ENCODE peak calls at places on chromosomes 16 and 17, in ten cellular contexts. One of them, this sample, is unnamed.
A peak's percentile ranks its signal among the peaks of the same experiment; 100 is the strongest.

GRCh38 chr17:82973456-82974135 is 105.8 kb upstream of the METRNL start:
- DNase-seq in cardiac muscle cell: no peak
- DNase-seq in NCI-H1092 treated with DMSO at 0.1 percent for 48 hours: no peak
- DNase-seq in kidney tubule cell: no peak
- DNase-seq in left cardiac atrium: no peak
- DNase-seq in tibial nerve: no peak
- DNase-seq in memory B cell: no peak
- DNase-seq in endothelial cell of umbilical vein: no peak
- DNase-seq in T-cell: no peak
- DNase-seq in A549: no peak
- DNase-seq in this sample: no peak

GRCh38 chr17:60153606-60154355 is 4.0 kb downstream of the CA4 start:
- DNase-seq in cardiac muscle cell: no peak
- DNase-seq in NCI-H1092 treated with DMSO at 0.1 percent for 48 hours: no peak
- DNase-seq in kidney tubule cell: no peak
- DNase-seq in left cardiac atrium: no peak
- DNase-seq in tibial nerve: no peak
- DNase-seq in memory B cell: no peak
- DNase-seq in endothelial cell of umbilical vein: no peak
- DNase-seq in T-cell: no peak
- DNase-seq in A549: no peak
- DNase-seq in this sample: no peak

GRCh38 chr16:24998201-24998600 is 17.0 kb downstream of the ARHGAP17 start:
- DNase-seq in cardiac muscle cell: no peak
- DNase-seq in NCI-H1092 treated with DMSO at 0.1 percent for 48 hours: no peak
- DNase-seq in kidney tubule cell: no peak
- DNase-seq in left cardiac atrium: no peak
- DNase-seq in tibial nerve: no peak
- DNase-seq in memory B cell: no peak
- DNase-seq in endothelial cell of umbilical vein: no peak
- DNase-seq in T-cell: no peak
- DNase-seq in A549: no peak
- DNase-seq in this sample: no peak

GRCh38 chr16:3180445-3180878 is 7.5 kb upstream of the OR1F1 start:
- DNase-seq in cardiac muscle cell: no peak
- DNase-seq in NCI-H1092 treated with DMSO at 0.1 percent for 48 hours: no peak
- DNase-seq in kidney tubule cell: peak; percentile 77
- DNase-seq in left cardiac atrium: no peak
- DNase-seq in tibial nerve: no peak
- DNase-seq in memory B cell: no peak
- DNase-seq in endothelial cell of umbilical vein: no peak
- DNase-seq in T-cell: no peak
- DNase-seq in A549: no peak
- DNase-seq in this sample: no peak

GRCh38 chr17:21530311-21530710 is 154.2 kb downstream of the KCNJ12 start:
- DNase-seq in cardiac muscle cell: no peak
- DNase-seq in NCI-H1092 treated with DMSO at 0.1 percent for 48 hours: no peak
- DNase-seq in kidney tubule cell: no peak
- DNase-seq in left cardiac atrium: no peak
- DNase-seq in tibial nerve: no peak
- DNase-seq in memory B cell: no peak
- DNase-seq in endothelial cell of umbilical vein: no peak
- DNase-seq in T-cell: no peak
- DNase-seq in A549: no peak
- DNase-seq in this sample: no peak

GRCh38 chr17:83080641-83081560 is 1.5 kb downstream of the METRNL start:
- DNase-seq in cardiac muscle cell: peak; percentile 33
- DNase-seq in NCI-H1092 treated with DMSO at 0.1 percent for 48 hours: no peak
- DNase-seq in kidney tubule cell: peak; percentile 51
- DNase-seq in left cardiac atrium: peak; percentile 66
- DNase-seq in tibial nerve: no peak
- DNase-seq in memory B cell: peak; percentile 76
- DNase-seq in endothelial cell of umbilical vein: no peak
- DNase-seq in T-cell: peak; percentile 47
- DNase-seq in A549: no peak
- DNase-seq in this sample: no peak

GRCh38 chr16:1014771-1015495 is 33.4 kb downstream of the SOX8 start:
- DNase-seq in cardiac muscle cell: peak; percentile 71
- DNase-seq in NCI-H1092 treated with DMSO at 0.1 percent for 48 hours: no peak
- DNase-seq in kidney tubule cell: no peak
- DNase-seq in left cardiac atrium: peak; percentile 68
- DNase-seq in tibial nerve: no peak
- DNase-seq in memory B cell: no peak
- DNase-seq in endothelial cell of umbilical vein: no peak
- DNase-seq in T-cell: no peak
- DNase-seq in A549: no peak
- DNase-seq in this sample: no peak

GRCh38 chr17:77645441-77646430 is 312.8 kb upstream of the TNRC6C start:
- DNase-seq in cardiac muscle cell: no peak
- DNase-seq in NCI-H1092 treated with DMSO at 0.1 percent for 48 hours: no peak
- DNase-seq in kidney tubule cell: no peak
- DNase-seq in left cardiac atrium: no peak
- DNase-seq in tibial nerve: no peak
- DNase-seq in memory B cell: no peak
- DNase-seq in endothelial cell of umbilical vein: no peak
- DNase-seq in T-cell: peak; percentile 59
- DNase-seq in A549: no peak
- DNase-seq in this sample: no peak

GRCh38 chr16:50293994-50294855 is 27.9 kb downstream of the ADCY7 start:
- DNase-seq in cardiac muscle cell: no peak
- DNase-seq in NCI-H1092 treated with DMSO at 0.1 percent for 48 hours: no peak
- DNase-seq in kidney tubule cell: no peak
- DNase-seq in left cardiac atrium: peak; percentile 11
- DNase-seq in tibial nerve: no peak
- DNase-seq in memory B cell: no peak
- DNase-seq in endothelial cell of umbilical vein: no peak
- DNase-seq in T-cell: no peak
- DNase-seq in A549: no peak
- DNase-seq in this sample: no peak

GRCh38 chr16:67499159-67499558 is 15.8 kb upstream of the AGRP start:
- DNase-seq in cardiac muscle cell: no peak
- DNase-seq in NCI-H1092 treated with DMSO at 0.1 percent for 48 hours: no peak
- DNase-seq in kidney tubule cell: no peak
- DNase-seq in left cardiac atrium: no peak
- DNase-seq in tibial nerve: peak; percentile 51
- DNase-seq in memory B cell: no peak
- DNase-seq in endothelial cell of umbilical vein: no peak
- DNase-seq in T-cell: no peak
- DNase-seq in A549: no peak
- DNase-seq in this sample: no peak

GRCh38 chr16:66028505-66029216 is 337.8 kb upstream of the CDH5 start:
- DNase-seq in cardiac muscle cell: no peak
- DNase-seq in NCI-H1092 treated with DMSO at 0.1 percent for 48 hours: no peak
- DNase-seq in kidney tubule cell: no peak
- DNase-seq in left cardiac atrium: no peak
- DNase-seq in tibial nerve: peak; percentile 45
- DNase-seq in memory B cell: no peak
- DNase-seq in endothelial cell of umbilical vein: no peak
- DNase-seq in T-cell: no peak
- DNase-seq in A549: no peak
- DNase-seq in this sample: no peak

GRCh38 chr16:50696575-50697420 is 3.4 kb downstream of the NOD2 start:
- DNase-seq in cardiac muscle cell: no peak
- DNase-seq in NCI-H1092 treated with DMSO at 0.1 percent for 48 hours: no peak
- DNase-seq in kidney tubule cell: peak; percentile 93
- DNase-seq in left cardiac atrium: peak; percentile 86
- DNase-seq in tibial nerve: peak; percentile 81
- DNase-seq in memory B cell: no peak
- DNase-seq in endothelial cell of umbilical vein: no peak
- DNase-seq in T-cell: peak; percentile 50
- DNase-seq in A549: peak; percentile 20
- DNase-seq in this sample: no peak

GRCh38 chr17:54982399-54982798 is 13.8 kb downstream of the STXBP4 start:
- DNase-seq in cardiac muscle cell: no peak
- DNase-seq in NCI-H1092 treated with DMSO at 0.1 percent for 48 hours: no peak
- DNase-seq in kidney tubule cell: peak; percentile 13
- DNase-seq in left cardiac atrium: no peak
- DNase-seq in tibial nerve: peak; percentile 72
- DNase-seq in memory B cell: no peak
- DNase-seq in endothelial cell of umbilical vein: peak; percentile 44
- DNase-seq in T-cell: no peak
- DNase-seq in A549: no peak
- DNase-seq in this sample: no peak

GRCh38 chr17:71287246-71287828 is 833.5 kb upstream of the SOX9 start:
- DNase-seq in cardiac muscle cell: no peak
- DNase-seq in NCI-H1092 treated with DMSO at 0.1 percent for 48 hours: peak; percentile 93
- DNase-seq in kidney tubule cell: no peak
- DNase-seq in left cardiac atrium: no peak
- DNase-seq in tibial nerve: no peak
- DNase-seq in memory B cell: no peak
- DNase-seq in endothelial cell of umbilical vein: no peak
- DNase-seq in T-cell: no peak
- DNase-seq in A549: no peak
- DNase-seq in this sample: no peak

GRCh38 chr16:23877107-23878070 is 41.6 kb downstream of the PRKCB start:
- DNase-seq in cardiac muscle cell: no peak
- DNase-seq in NCI-H1092 treated with DMSO at 0.1 percent for 48 hours: no peak
- DNase-seq in kidney tubule cell: no peak
- DNase-seq in left cardiac atrium: no peak
- DNase-seq in tibial nerve: no peak
- DNase-seq in memory B cell: no peak
- DNase-seq in endothelial cell of umbilical vein: no peak
- DNase-seq in T-cell: no peak
- DNase-seq in A549: no peak
- DNase-seq in this sample: peak; percentile 16

GRCh38 chr17:14395255-14395654 is 94.4 kb downstream of the HS3ST3B1 start:
- DNase-seq in cardiac muscle cell: no peak
- DNase-seq in NCI-H1092 treated with DMSO at 0.1 percent for 48 hours: no peak
- DNase-seq in kidney tubule cell: no peak
- DNase-seq in left cardiac atrium: no peak
- DNase-seq in tibial nerve: no peak
- DNase-seq in memory B cell: no peak
- DNase-seq in endothelial cell of umbilical vein: no peak
- DNase-seq in T-cell: no peak
- DNase-seq in A549: no peak
- DNase-seq in this sample: no peak

GRCh38 chr17:8019161-8019560 is 16.7 kb downstream of the GUCY2D start:
- DNase-seq in cardiac muscle cell: no peak
- DNase-seq in NCI-H1092 treated with DMSO at 0.1 percent for 48 hours: no peak
- DNase-seq in kidney tubule cell: peak; percentile 9
- DNase-seq in left cardiac atrium: no peak
- DNase-seq in tibial nerve: no peak
- DNase-seq in memory B cell: no peak
- DNase-seq in endothelial cell of umbilical vein: no peak
- DNase-seq in T-cell: no peak
- DNase-seq in A549: no peak
- DNase-seq in this sample: no peak

GRCh38 chr17:83109793-83110645 is 30.6 kb downstream of the METRNL start:
- DNase-seq in cardiac muscle cell: peak; percentile 73
- DNase-seq in NCI-H1092 treated with DMSO at 0.1 percent for 48 hours: no peak
- DNase-seq in kidney tubule cell: peak; percentile 96
- DNase-seq in left cardiac atrium: peak; percentile 97
- DNase-seq in tibial nerve: peak; percentile 83
- DNase-seq in memory B cell: no peak
- DNase-seq in endothelial cell of umbilical vein: peak; percentile 88
- DNase-seq in T-cell: no peak
- DNase-seq in A549: peak; percentile 94
- DNase-seq in this sample: no peak